ENCODE peak calls at places on chromosomes 2 and 18, in six cellular contexts. C is uterus, U is Peyer's patch, X is vagina, Y is K562, H is ovary. P is an unnamed sample.

GRCh38 chr2:112706170-112706664 is 14.6 kb upstream of the NT5DC4 start:
- DNase-seq in Y (peak), C (no peak), X (no peak), U (peak), H (no peak), P (no peak)

GRCh38 chr18:7616661-7617060 is 49.5 kb downstream of the PTPRM start:
- DNase-seq in Y (no peak), H (no peak), C (peak), U (no peak), X (no peak), P (no peak)

GRCh38 chr18:72542993-72543361 is 1.2 kb downstream of the CBLN2 start:
- DNase-seq in C (no peak), X (no peak), H (no peak), U (no peak), Y (no peak), P (no peak)

GRCh38 chr18:8706981-8707940 is 1.9 kb downstream of the MTCL1 start:
- DNase-seq in X (peak), U (peak), H (peak), Y (no peak), C (peak), P (no peak)

GRCh38 chr2:439540-440465 is 151.9 kb upstream of the ALKAL2 start:
- DNase-seq in C (no peak), U (no peak), Y (no peak), H (no peak), X (no peak), P (no peak)

GRCh38 chr2:100974712-100975520 is 27.2 kb upstream of the RPL31 start:
- DNase-seq in U (no peak), C (no peak), Y (no peak), H (no peak), X (no peak), P (no peak)

GRCh38 chr2:30661173-30662107 is 145.8 kb downstream of the CAPN13 start:
- DNase-seq in Y (peak), H (no peak), X (peak), U (no peak), C (no peak), P (no peak)

GRCh38 chr2:178632729-178633128 is 152.5 kb downstream of the PLEKHA3 start:
- DNase-seq in H (no peak), C (no peak), Y (no peak), U (no peak), X (no peak), P (no peak)

GRCh38 chr2:165898381-165898780 is 55.2 kb downstream of the TTC21B start:
- DNase-seq in X (no peak), Y (no peak), C (no peak), H (no peak), U (no peak), P (no peak)

GRCh38 chr2:69154031-69154430 is 141.1 kb downstream of the ANTXR1 start:
- DNase-seq in Y (no peak), H (no peak), C (no peak), U (no peak), X (no peak), P (no peak)

GRCh38 chr2:241092677-241093076 is 9.4 kb downstream of the MTERF4 start:
- DNase-seq in X (no peak), C (no peak), U (no peak), Y (no peak), H (no peak), P (peak)

GRCh38 chr2:28355521-28356094 is 37.0 kb upstream of the FOSL2 start:
- DNase-seq in H (peak), U (no peak), Y (peak), C (peak), X (no peak), P (peak)

GRCh38 chr2:191521608-191522208 is 156.2 kb upstream of the NABP1 start:
- DNase-seq in Y (peak), H (no peak), U (no peak), X (no peak), C (no peak), P (no peak)

GRCh38 chr2:44549099-44549471 is 187.3 kb downstream of the CAMKMT start:
- DNase-seq in C (no peak), Y (no peak), U (no peak), H (no peak), X (no peak), P (no peak)

GRCh38 chr2:3279236-3279960 is 98.2 kb downstream of the EIPR1 start:
- DNase-seq in U (peak), X (no peak), H (peak), C (no peak), Y (no peak), P (peak)

GRCh38 chr18:63578357-63578958 is 8.7 kb upstream of the SERPINB13 start:
- DNase-seq in H (no peak), U (no peak), C (peak), X (no peak), Y (peak), P (no peak)

GRCh38 chr2:207768168-207768890 is 1.4 kb downstream of the FZD5 start:
- DNase-seq in Y (no peak), H (peak), C (peak), U (peak), X (no peak), P (peak)

GRCh38 chr2:25491003-25491696 is 149.4 kb upstream of the DNMT3A start:
- DNase-seq in U (no peak), Y (no peak), H (no peak), C (no peak), X (no peak), P (no peak)

GRCh38 chr18:32042337-32042736 is 23.7 kb downstream of the RNF125 start:
- DNase-seq in X (no peak), U (no peak), H (no peak), Y (no peak), C (no peak), P (no peak)

GRCh38 chr18:46324556-46324955 is 220.4 kb downstream of the HAUS1 start:
- DNase-seq in X (no peak), Y (peak), H (no peak), U (no peak), C (no peak), P (no peak)

GRCh38 chr2:8599421-8600242 is 82.2 kb upstream of the ID2 start:
- DNase-seq in U (no peak), X (no peak), C (no peak), H (no peak), Y (no peak), P (peak)

GRCh38 chr2:166344286-166345113 is 31.2 kb downstream of the SCN9A start:
- DNase-seq in H (no peak), Y (no peak), U (no peak), C (no peak), X (no peak), P (no peak)

GRCh38 chr2:199431748-199432213 is 26.0 kb downstream of the SATB2 start:
- DNase-seq in C (no peak), H (no peak), Y (no peak), U (no peak), X (no peak), P (no peak)
- H3K27ac ChIP-seq in C (no peak), H (no peak), Y (peak), U (no peak), X (no peak), P (no peak)

DNA sequence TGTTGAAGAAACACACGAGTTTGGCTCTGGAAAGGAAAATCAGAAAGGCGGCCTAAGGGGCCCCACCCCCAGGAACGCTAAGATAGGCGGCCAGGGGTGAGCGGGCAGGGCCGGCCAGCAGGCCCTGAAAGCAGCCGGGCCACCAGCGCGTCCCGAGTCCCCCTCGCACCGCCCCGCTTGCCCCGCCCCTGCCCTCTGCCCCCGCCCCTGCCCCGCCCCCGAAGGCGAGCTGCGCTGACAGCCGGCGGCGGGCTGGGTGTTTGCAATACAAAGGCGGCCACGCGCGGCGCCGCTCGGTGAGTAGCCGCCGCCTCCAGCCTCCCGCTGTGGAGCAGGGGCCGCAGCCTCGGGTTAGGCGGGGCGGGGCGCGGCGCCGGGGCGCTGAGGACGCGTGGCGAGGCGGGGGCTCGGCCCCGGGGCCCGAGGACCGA is at the start of gene LPIN1:
- DNase-seq in X (peak), Y (peak), H (peak), C (peak), U (peak), P (peak)
- TF ChIP-seq POLR2A in X (no peak), Y (no peak), H (peak), C (peak), U (peak), P (peak)

GRCh38 chr2:222939208-222939846 is 78.5 kb downstream of the ACSL3 start:
- DNase-seq in U (peak), H (no peak), X (no peak), C (no peak), Y (peak), P (peak)
- TF ChIP-seq CTCF in U (peak), H (no peak), X (no peak), C (no peak), Y (peak), P (peak)

GRCh38 chr18:22544626-22545025 is 126.9 kb upstream of the CTAGE1 start:
- DNase-seq in X (no peak), H (no peak), Y (no peak), C (peak), U (no peak), P (no peak)
- H3K27ac ChIP-seq in X (peak), H (no peak), Y (no peak), C (peak), U (no peak), P (no peak)

GRCh38 chr2:162340822-162341221 is 3.1 kb upstream of the GCA start:
- DNase-seq in Y (no peak), X (no peak), H (no peak), U (no peak), C (no peak), P (no peak)

GRCh38 chr2:162343492-162343823 is 474 bp upstream of the GCA start:
- DNase-seq in X (no peak), U (no peak), H (no peak), Y (no peak), C (no peak), P (no peak)

GRCh38 chr2:162342841-162343240 is 1.1 kb upstream of the GCA start:
- DNase-seq in X (no peak), H (no peak), Y (no peak), U (no peak), C (no peak), P (no peak)

GRCh38 chr2:162344617-162344950 is 652 bp downstream of the GCA start:
- DNase-seq in Y (no peak), C (no peak), U (no peak), H (no peak), X (no peak), P (no peak)

GRCh38 chr2:162343824-162344616 is at the start of gene GCA:
- DNase-seq in Y (peak), X (peak), U (peak), C (peak), H (peak), P (peak)
- TF ChIP-seq POLR2A in Y (no peak), X (no peak), U (peak), C (peak), H (peak), P (peak)

GRCh38 chr18:12074734-12075133 is 18.9 kb upstream of the ANKRD62 start:
- DNase-seq in C (no peak), H (no peak), X (no peak), U (no peak), Y (no peak), P (no peak)
- TF ChIP-seq CTCF in C (no peak), H (no peak), X (no peak), U (no peak), Y (peak), P (no peak)

GRCh38 chr2:204452464-204453023 is 92.7 kb upstream of the PARD3B start:
- DNase-seq in C (peak), X (no peak), Y (no peak), H (no peak), U (no peak), P (no peak)
- H3K27ac ChIP-seq in C (peak), X (peak), Y (peak), H (no peak), U (no peak), P (no peak)